ENCODE peak calls at places on chromosomes 4 and X, in seven cellular contexts. A, H, Z, R, U, W and I are unnamed samples.

GRCh38 chr4:138439143-138439581 is 197.0 kb upstream of the SLC7A11 start:
- DNase-seq in A (no peak), H (no peak), Z (no peak), R (no peak), U (no peak), W (no peak), I (no peak)

GRCh38 chrX:34656842-34657780 is at the start of gene TMEM47:
- DNase-seq in A (peak), H (no peak), Z (no peak), R (peak), U (peak), W (peak), I (no peak)

GRCh38 chrX:107562482-107562881 is 65.8 kb upstream of the PRPS1 start:
- DNase-seq in A (no peak), H (no peak), Z (no peak), R (no peak), U (no peak), W (no peak), I (no peak)

GRCh38 chr4:154082760-154083530 is 294.1 kb upstream of the SFRP2 start:
- DNase-seq in A (peak), H (no peak), Z (no peak), R (peak), U (peak), W (no peak), I (no peak)

GRCh38 chr4:140568507-140569306 is at the start of gene UCP1:
- DNase-seq in A (peak), H (peak), Z (no peak), R (peak), U (no peak), W (no peak), I (no peak)

GRCh38 chr4:60757986-60758385 is 442.1 kb upstream of the ADGRL3 start:
- DNase-seq in A (no peak), H (no peak), Z (no peak), R (no peak), U (no peak), W (no peak), I (no peak)

GRCh38 chrX:31036895-31037294 is 34.9 kb downstream of the FTHL17 start:
- DNase-seq in A (peak), H (peak), Z (no peak), R (peak), U (peak), W (no peak), I (no peak)

GRCh38 chr4:76803522-76803921 is 94.4 kb downstream of the SOWAHB start:
- DNase-seq in A (no peak), H (no peak), Z (no peak), R (no peak), U (peak), W (no peak), I (no peak)

GRCh38 chr4:158067646-158068045 is 105.2 kb downstream of the GASK1B start:
- DNase-seq in A (no peak), H (no peak), Z (no peak), R (no peak), U (no peak), W (no peak), I (no peak)

GRCh38 chr4:127048371-127049085 is 584.2 kb upstream of the INTU start:
- DNase-seq in A (no peak), H (no peak), Z (no peak), R (no peak), U (no peak), W (no peak), I (no peak)

GRCh38 chr4:100428051-100428450 is 89.8 kb downstream of the EMCN start:
- DNase-seq in A (no peak), H (no peak), Z (no peak), R (no peak), U (no peak), W (no peak), I (no peak)

GRCh38 chr4:27003602-27004238 is 143.1 kb downstream of the STIM2 start:
- DNase-seq in A (no peak), H (no peak), Z (no peak), R (no peak), U (no peak), W (no peak), I (no peak)

GRCh38 chr4:86487738-86488137 is 106.4 kb upstream of the PTPN13 start:
- DNase-seq in A (no peak), H (no peak), Z (no peak), R (no peak), U (no peak), W (no peak), I (no peak)

GRCh38 chrX:39760930-39761329 is 336.8 kb downstream of the BCOR start:
- DNase-seq in A (no peak), H (no peak), Z (no peak), R (no peak), U (no peak), W (no peak), I (no peak)

GRCh38 chr4:97507587-97508245 is 635.6 kb downstream of the STPG2 start:
- DNase-seq in A (no peak), H (no peak), Z (no peak), R (no peak), U (no peak), W (no peak), I (no peak)

GRCh38 chrX:118347131-118347530 is 1.2 kb downstream of the WDR44 start:
- DNase-seq in A (peak), H (peak), Z (no peak), R (no peak), U (peak), W (no peak), I (no peak)

GRCh38 chr4:147118523-147118922 is 172.9 kb upstream of the TTC29 start:
- DNase-seq in A (no peak), H (no peak), Z (peak), R (no peak), U (no peak), W (no peak), I (no peak)

GRCh38 chrX:105191878-105192277 is 28.6 kb downstream of the TEX13A start:
- DNase-seq in A (peak), H (no peak), Z (no peak), R (peak), U (no peak), W (no peak), I (no peak)

GRCh38 chr4:159410076-159410777 is 307.3 kb downstream of the RAPGEF2 start:
- DNase-seq in A (no peak), H (no peak), Z (no peak), R (no peak), U (no peak), W (no peak), I (no peak)

GRCh38 chr4:48478273-48478672 is 4.9 kb upstream of the SLC10A4 start:
- DNase-seq in A (no peak), H (no peak), Z (no peak), R (no peak), U (no peak), W (no peak), I (no peak)

GRCh38 chr4:163804001-163804400 is 309.5 kb downstream of the TMA16 start:
- DNase-seq in A (no peak), H (no peak), Z (no peak), R (no peak), U (no peak), W (no peak), I (no peak)

GRCh38 chr4:184548651-184549341 is 74.4 kb upstream of the IRF2 start:
- DNase-seq in A (no peak), H (peak), Z (no peak), R (peak), U (peak), W (no peak), I (no peak)
- TF ChIP-seq POLR2AphosphoS5 in A (no peak), H (peak), Z (no peak), R (no peak), U (no peak), W (no peak), I (no peak)

GRCh38 chrX:9855536-9856320 is 69.5 kb downstream of the SHROOM2 start:
- DNase-seq in A (no peak), H (no peak), Z (no peak), R (no peak), U (no peak), W (no peak), I (no peak)
- TF ChIP-seq TAF1 in A (no peak), H (no peak), Z (no peak), R (no peak), U (no peak), W (no peak), I (no peak)

GRCh38 chrX:12139934-12140611 is 1.8 kb downstream of the FRMPD4 start:
- DNase-seq in A (no peak), H (no peak), Z (no peak), R (no peak), U (no peak), W (no peak), I (no peak)

GRCh38 chrX:12142661-12143060 is 4.4 kb downstream of the FRMPD4 start:
- DNase-seq in A (no peak), H (no peak), Z (no peak), R (no peak), U (no peak), W (no peak), I (no peak)

GRCh38 chrX:12141511-12141910 is 3.2 kb downstream of the FRMPD4 start:
- DNase-seq in A (no peak), H (no peak), Z (no peak), R (no peak), U (no peak), W (no peak), I (no peak)

GRCh38 chrX:12149670-12150407 is 11.6 kb downstream of the FRMPD4 start:
- DNase-seq in A (no peak), H (no peak), Z (no peak), R (no peak), U (no peak), W (no peak), I (no peak)

GRCh38 chrX:12145402-12145801 is 7.1 kb downstream of the FRMPD4 start:
- DNase-seq in A (no peak), H (no peak), Z (no peak), R (no peak), U (no peak), W (no peak), I (no peak)
- TF ChIP-seq POLR2AphosphoS5 in A (no peak), H (no peak), Z (no peak), R (no peak), U (no peak), W (no peak), I (no peak)

GRCh38 chr4:168741281-168742173 is 244.7 kb downstream of the PALLD start:
- DNase-seq in A (no peak), H (no peak), Z (no peak), R (no peak), U (no peak), W (no peak), I (no peak)
- TF ChIP-seq TAF1 in A (no peak), H (no peak), Z (no peak), R (no peak), U (no peak), W (no peak), I (no peak)

GRCh38 chr4:139537292-139537691 is 18.7 kb downstream of the SETD7 start:
- DNase-seq in A (no peak), H (no peak), Z (no peak), R (no peak), U (no peak), W (no peak), I (no peak)

GRCh38 chr4:139534287-139534950 is 21.6 kb downstream of the SETD7 start:
- DNase-seq in A (no peak), H (no peak), Z (no peak), R (no peak), U (no peak), W (no peak), I (no peak)

GRCh38 chr4:139535852-139536234 is 20.2 kb downstream of the SETD7 start:
- DNase-seq in A (no peak), H (no peak), Z (no peak), R (no peak), U (no peak), W (no peak), I (no peak)

GRCh38 chr4:139532951-139533350 is 23.1 kb downstream of the SETD7 start:
- DNase-seq in A (no peak), H (no peak), Z (no peak), R (no peak), U (no peak), W (no peak), I (no peak)

DNA sequence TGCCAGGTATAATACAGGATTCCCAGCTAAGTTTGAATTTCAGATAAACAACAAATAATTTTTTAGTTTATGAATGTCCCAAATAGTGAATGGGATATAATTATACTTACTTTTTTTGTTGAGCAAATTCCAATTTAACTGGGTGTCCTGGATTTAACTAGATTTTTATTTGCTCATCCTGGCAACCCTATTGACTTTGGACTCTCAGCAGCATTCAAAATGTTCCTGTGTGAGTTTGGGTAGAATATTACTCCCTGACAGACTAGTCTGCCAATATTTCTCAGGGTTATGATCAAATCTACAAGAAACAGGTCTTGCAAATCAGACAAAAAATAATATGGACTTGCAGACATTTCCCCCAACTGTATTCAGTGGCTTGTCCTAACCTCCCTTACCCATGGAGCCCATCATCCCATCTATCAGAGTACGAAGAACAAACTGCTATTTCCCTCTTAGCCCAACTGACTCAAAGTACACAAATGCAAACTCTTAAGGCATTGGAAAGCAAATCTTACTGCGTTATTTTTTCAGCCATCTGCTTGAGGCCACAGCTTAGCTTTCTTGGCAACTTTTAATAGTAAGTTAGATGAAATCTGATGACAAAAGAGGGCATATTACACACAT is 20.7 kb downstream of the SETD7 start:
- DNase-seq in A (no peak), H (no peak), Z (no peak), R (no peak), U (no peak), W (no peak), I (no peak)
- TF ChIP-seq POLR2AphosphoS5 in A (no peak), H (no peak), Z (no peak), R (no peak), U (no peak), W (no peak), I (no peak)

GRCh38 chr4:3010577-3010976 is 47.2 kb downstream of the GRK4 start:
- DNase-seq in A (no peak), H (no peak), Z (no peak), R (no peak), U (no peak), W (no peak), I (no peak)

GRCh38 chr4:3011456-3012220 is 48.3 kb downstream of the GRK4 start:
- DNase-seq in A (no peak), H (no peak), Z (no peak), R (no peak), U (no peak), W (no peak), I (no peak)

GRCh38 chr4:3013323-3013722 is 50.0 kb downstream of the GRK4 start:
- DNase-seq in A (no peak), H (no peak), Z (no peak), R (no peak), U (no peak), W (no peak), I (no peak)

GRCh38 chr4:3009422-3009821 is 46.1 kb downstream of the GRK4 start:
- DNase-seq in A (no peak), H (peak), Z (no peak), R (no peak), U (peak), W (no peak), I (no peak)

GRCh38 chr4:3010998-3011397 is 47.6 kb downstream of the GRK4 start:
- DNase-seq in A (no peak), H (no peak), Z (no peak), R (no peak), U (no peak), W (no peak), I (no peak)
- TF ChIP-seq TAF1 in A (no peak), H (no peak), Z (no peak), R (no peak), U (no peak), W (no peak), I (no peak)